ENCODE peak calls at places on chromosomes 13 and 19, in ten cellular contexts. C, L, E, P, M, Y, B, Z, G and V are unnamed samples.

GRCh38 chr13:33869005-33869404 is 51.1 kb downstream of the RFC3 start:
- DNase-seq in C (no peak), L (no peak), E (no peak), P (no peak), M (no peak), Y (no peak), B (no peak), Z (no peak), G (no peak), V (no peak)

GRCh38 chr19:7873304-7874079 is 698 bp downstream of the PRR36 start:
- DNase-seq in C (no peak), L (no peak), E (no peak), P (no peak), M (no peak), Y (no peak), B (no peak), Z (no peak), G (no peak), V (no peak)

GRCh38 chr13:87322386-87322785 is 348.8 kb upstream of the SLITRK5 start:
- DNase-seq in C (no peak), L (no peak), E (no peak), P (no peak), M (no peak), Y (no peak), B (no peak), Z (no peak), G (no peak), V (no peak)

GRCh38 chr19:5985098-5985783 is 7.3 kb upstream of the RANBP3 start:
- DNase-seq in C (no peak), L (no peak), E (no peak), P (no peak), M (peak; percentile 61), Y (no peak), B (no peak), Z (no peak), G (peak; percentile 35), V (no peak)

GRCh38 chr19:47832723-47833122 is 11.0 kb downstream of the CRX start:
- DNase-seq in C (no peak), L (peak; percentile 28), E (no peak), P (no peak), M (no peak), Y (no peak), B (no peak), Z (no peak), G (no peak), V (no peak)

GRCh38 chr13:24041822-24042221 is 118.7 kb upstream of the SPATA13 start:
- DNase-seq in C (no peak), L (no peak), E (no peak), P (no peak), M (no peak), Y (no peak), B (no peak), Z (no peak), G (no peak), V (no peak)

GRCh38 chr13:48833412-48833811 is 142.3 kb upstream of the FNDC3A start:
- DNase-seq in C (no peak), L (no peak), E (no peak), P (no peak), M (no peak), Y (no peak), B (no peak), Z (no peak), G (no peak), V (no peak)

GRCh38 chr13:105410602-105411001 is 1124.9 kb downstream of the EFNB2 start:
- DNase-seq in C (no peak), L (peak; percentile 45), E (peak; percentile 46), P (peak; percentile 79), M (peak; percentile 12), Y (peak; percentile 62), B (peak; percentile 67), Z (peak; percentile 10), G (peak; percentile 7), V (no peak)

GRCh38 chr19:1177322-1178114 is 3.5 kb upstream of the SBNO2 start:
- DNase-seq in C (no peak), L (peak; percentile 88), E (no peak), P (no peak), M (peak; percentile 97), Y (no peak), B (no peak), Z (no peak), G (no peak), V (no peak)

GRCh38 chr19:1182727-1183126 is 8.7 kb upstream of the SBNO2 start:
- DNase-seq in C (no peak), L (peak; percentile 71), E (no peak), P (no peak), M (no peak), Y (no peak), B (no peak), Z (no peak), G (no peak), V (no peak)

GRCh38 chr19:1183543-1184172 is 9.6 kb upstream of the SBNO2 start:
- DNase-seq in C (no peak), L (peak; percentile 92), E (no peak), P (peak; percentile 59), M (peak; percentile 25), Y (peak; percentile 87), B (peak; percentile 76), Z (no peak), G (no peak), V (no peak)

GRCh38 chr19:1182068-1182467 is 8.0 kb upstream of the SBNO2 start:
- DNase-seq in C (no peak), L (no peak), E (no peak), P (no peak), M (no peak), Y (no peak), B (no peak), Z (no peak), G (no peak), V (no peak)

DNA sequence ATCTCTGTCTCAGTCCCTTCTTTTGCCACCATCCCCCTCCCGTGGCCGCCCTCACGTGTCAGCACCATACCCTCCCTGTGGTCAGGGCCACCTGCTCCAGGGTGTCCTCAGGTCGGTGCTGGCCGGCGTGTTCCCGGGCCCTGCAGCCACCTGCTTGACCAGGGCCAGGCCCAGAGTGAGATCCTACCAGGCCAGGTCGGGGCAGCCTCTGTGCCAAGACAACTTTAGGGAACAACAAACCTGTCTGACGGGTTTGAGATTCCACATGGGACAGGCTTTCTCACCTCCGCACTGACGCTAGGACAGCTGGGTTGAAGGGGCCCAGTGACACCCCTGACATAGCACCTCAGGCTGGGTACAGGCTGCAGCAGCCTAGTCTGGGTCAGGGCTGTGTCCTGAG is 7.5 kb upstream of the SBNO2 start:
- DNase-seq in C (no peak), L (no peak), E (no peak), P (peak; percentile 82), M (no peak), Y (peak; percentile 88), B (peak; percentile 86), Z (no peak), G (no peak), V (no peak)
- TF ChIP-seq POLR2A in C (no peak), L (no peak), E (no peak), P (peak; percentile 58), M (no peak), Y (no peak), B (no peak), Z (no peak), G (no peak), V (no peak)

GRCh38 chr19:42569193-42569592 is 25.5 kb downstream of the CEACAM8 start:
- DNase-seq in C (no peak), L (no peak), E (no peak), P (no peak), M (no peak), Y (no peak), B (no peak), Z (no peak), G (no peak), V (no peak)

GRCh38 chr19:42563352-42564210 is 31.1 kb downstream of the CEACAM8 start:
- DNase-seq in C (no peak), L (peak; percentile 76), E (no peak), P (peak; percentile 45), M (peak; percentile 39), Y (no peak), B (peak; percentile 29), Z (no peak), G (peak; percentile 66), V (no peak)

GRCh38 chr19:42571136-42571535 is 23.6 kb downstream of the CEACAM8 start:
- DNase-seq in C (no peak), L (no peak), E (no peak), P (no peak), M (no peak), Y (no peak), B (no peak), Z (no peak), G (no peak), V (no peak)

GRCh38 chr19:42567567-42567966 is 27.2 kb downstream of the CEACAM8 start:
- DNase-seq in C (no peak), L (no peak), E (no peak), P (no peak), M (no peak), Y (no peak), B (no peak), Z (no peak), G (no peak), V (no peak)

DNA sequence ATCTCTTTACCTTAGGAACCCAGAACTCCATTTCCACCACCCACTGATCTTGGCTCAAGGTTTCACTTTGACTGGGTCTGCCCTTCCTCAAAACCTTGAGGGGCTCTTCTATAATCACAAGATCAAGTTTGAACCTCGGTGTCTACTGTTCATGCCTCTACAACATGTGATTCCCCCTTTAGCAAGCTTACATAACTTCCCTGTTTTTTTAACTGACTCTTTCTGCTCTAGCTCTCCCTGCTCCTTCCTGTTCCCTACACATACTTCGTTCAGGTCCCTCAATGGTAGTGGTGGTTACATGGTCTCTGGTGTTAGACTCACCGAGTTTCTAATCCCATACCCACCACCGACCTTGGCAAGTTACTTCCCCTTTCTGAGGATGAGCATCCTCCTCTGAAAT is 26.7 kb downstream of the CEACAM8 start:
- DNase-seq in C (no peak), L (no peak), E (no peak), P (no peak), M (no peak), Y (no peak), B (no peak), Z (no peak), G (no peak), V (no peak)
- H3K4me1 ChIP-seq in C (no peaks in the 10 kb centered on the region), L (no peaks in the 10 kb centered on the region), E (peaks cover 6% of the 10 kb centered on the region), P (no peaks in the 10 kb centered on the region), M (no peaks in the 10 kb centered on the region), Y (no peaks in the 10 kb centered on the region), B (peaks cover 4% of the 10 kb centered on the region), Z (no peaks in the 10 kb centered on the region), G (no peaks in the 10 kb centered on the region), V (peaks cover 22% of the 10 kb centered on the region)

DNA sequence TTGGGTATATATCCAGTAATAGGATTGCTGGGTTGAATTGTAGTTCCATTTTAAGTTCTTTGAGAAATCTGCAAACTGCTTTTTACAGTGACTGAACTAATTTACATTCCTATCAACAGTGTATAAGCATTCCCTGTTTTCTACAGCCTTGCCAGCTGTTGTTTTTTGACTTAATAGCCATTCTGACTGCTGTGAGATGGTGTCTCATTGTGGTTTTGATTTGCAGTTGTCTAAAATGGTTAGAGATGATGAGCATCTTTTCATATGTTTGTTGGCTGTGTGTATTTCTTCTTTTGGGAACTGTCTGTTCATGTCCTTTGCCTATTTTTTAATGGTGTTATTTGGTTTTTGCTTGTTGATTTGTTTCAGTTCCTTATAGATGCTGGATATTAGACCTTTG is 4.0 kb upstream of the ZNF222 start:
- DNase-seq in C (no peak), L (no peak), E (no peak), P (no peak), M (no peak), Y (no peak), B (no peak), Z (no peak), G (no peak), V (no peak)
- TF ChIP-seq CTCF in C (no peak), L (no peak), E (no peak), P (no peak), M (no peak), Y (no peak), B (no peak), Z (no peak), G (no peak), V (no peak)

GRCh38 chr13:39433705-39434104 is 169.3 kb downstream of the LHFPL6 start:
- DNase-seq in C (no peak), L (no peak), E (no peak), P (no peak), M (no peak), Y (no peak), B (no peak), Z (no peak), G (no peak), V (no peak)
- TF ChIP-seq POLR2A in C (no peak), L (no peak), E (no peak), P (no peak), M (no peak), Y (no peak), B (no peak), Z (no peak), G (no peak), V (no peak)